ENCODE peak calls at places on chromosomes 5 and 9, in six cellular contexts. X, N, F, E, C and I are unnamed samples.

GRCh38 chr5:369151-369939 is 47.8 kb downstream of the AHRR start:
- DNase-seq in F (peak), C (no peak), N (no peak), X (peak), E (peak), I (no peak)

GRCh38 chr9:89969156-89969566 is 364.3 kb downstream of the GADD45G start:
- DNase-seq in E (no peak), N (no peak), X (no peak), C (peak), F (no peak), I (no peak)

GRCh38 chr9:20355022-20355421 is 267.3 kb downstream of the MLLT3 start:
- DNase-seq in N (no peak), F (no peak), X (no peak), C (no peak), E (no peak), I (no peak)

GRCh38 chr5:134432677-134433359 is 21.1 kb upstream of the CDKN2AIPNL start:
- DNase-seq in C (no peak), X (no peak), N (no peak), F (no peak), E (no peak), I (no peak)

GRCh38 chr5:17365326-17365725 is 132.7 kb upstream of the TAF11L2 start:
- DNase-seq in F (no peak), C (no peak), X (no peak), N (no peak), E (no peak), I (no peak)

GRCh38 chr5:151924564-151925395 is at the start of gene GLRA1:
- DNase-seq in C (peak), F (peak), X (peak), E (peak), N (peak), I (peak)

GRCh38 chr9:38125889-38126288 is 56.9 kb upstream of the SHB start:
- DNase-seq in E (no peak), C (no peak), N (no peak), F (no peak), X (no peak), I (no peak)

GRCh38 chr9:21875893-21876292 is 73.5 kb downstream of the MTAP start:
- DNase-seq in C (no peak), N (no peak), F (no peak), E (no peak), X (no peak), I (no peak)

GRCh38 chr5:95870105-95870672 is 47.7 kb upstream of the GLRX start:
- DNase-seq in E (no peak), F (no peak), X (no peak), C (peak), N (no peak), I (no peak)

GRCh38 chr5:173327084-173327947 is 898 bp downstream of the STC2 start:
- DNase-seq in E (no peak), X (no peak), F (no peak), C (no peak), N (peak), I (peak)

GRCh38 chr5:45643051-45643450 is 53.1 kb downstream of the HCN1 start:
- DNase-seq in N (no peak), E (no peak), X (no peak), F (no peak), C (no peak), I (no peak)

GRCh38 chr5:136079195-136079985 is 50.6 kb downstream of the TGFBI start:
- DNase-seq in F (no peak), C (no peak), N (peak), X (no peak), E (no peak), I (no peak)

GRCh38 chr9:110095776-110096175 is 112.2 kb downstream of the C9orf152 start:
- DNase-seq in F (no peak), E (no peak), N (no peak), X (no peak), C (no peak), I (no peak)

GRCh38 chr9:107486674-107487520 is 2.7 kb downstream of the KLF4 start:
- DNase-seq in N (no peak), F (no peak), C (no peak), X (no peak), E (no peak), I (no peak)

GRCh38 chr9:93902780-93903655 is 52.1 kb downstream of the BARX1 start:
- DNase-seq in F (peak), C (no peak), N (no peak), E (no peak), X (no peak), I (no peak)

GRCh38 chr5:101473483-101473882 is 570.4 kb upstream of the ST8SIA4 start:
- DNase-seq in X (no peak), C (no peak), N (no peak), E (no peak), F (no peak), I (no peak)

GRCh38 chr9:5851445-5851844 is 18.5 kb upstream of the ERMP1 start:
- DNase-seq in F (no peak), N (no peak), X (no peak), C (peak), E (no peak), I (peak)

GRCh38 chr5:138668451-138668850 is 84.8 kb upstream of the CTNNA1 start:
- DNase-seq in F (no peak), N (no peak), C (peak), E (no peak), X (peak), I (no peak)

GRCh38 chr9:81530407-81530810 is 158.9 kb downstream of the TLE1 start:
- DNase-seq in N (no peak), E (no peak), F (no peak), C (no peak), X (no peak), I (no peak)

GRCh38 chr5:136656811-136657210 is 291.5 kb upstream of the TRPC7 start:
- DNase-seq in C (no peak), N (no peak), F (no peak), E (no peak), X (no peak), I (no peak)

GRCh38 chr5:81006955-81007636 is 46.9 kb downstream of the RASGRF2 start:
- DNase-seq in X (peak), E (no peak), N (no peak), F (no peak), C (peak), I (no peak)

GRCh38 chr5:93427316-93427715 is 153.7 kb downstream of the NR2F1-AS1 start:
- DNase-seq in E (no peak), C (no peak), X (no peak), F (no peak), N (no peak), I (no peak)

GRCh38 chr5:17203329-17204132 is 13.9 kb upstream of the BASP1 start:
- DNase-seq in F (no peak), X (no peak), C (no peak), N (peak), E (peak), I (peak)

GRCh38 chr9:92480332-92480771 is 2.0 kb downstream of the ASPN start:
- DNase-seq in E (no peak), C (no peak), X (no peak), N (no peak), F (no peak), I (no peak)

GRCh38 chr5:78328585-78329173 is 31.7 kb upstream of the SCAMP1 start:
- DNase-seq in E (no peak), C (no peak), N (no peak), X (no peak), F (no peak), I (no peak)

GRCh38 chr9:89473762-89474469 is 24.0 kb downstream of the SEMA4D start:
- DNase-seq in E (no peak), N (no peak), X (no peak), C (no peak), F (peak), I (no peak)

GRCh38 chr9:83570359-83570758 is 32.2 kb upstream of the FRMD3 start:
- DNase-seq in F (no peak), X (no peak), C (no peak), N (no peak), E (no peak), I (peak)

GRCh38 chr9:2281031-2281802 is 266.1 kb downstream of the SMARCA2 start:
- DNase-seq in F (no peak), X (no peak), N (peak), C (no peak), E (no peak), I (peak)

GRCh38 chr5:39518516-39518915 is 93.7 kb upstream of the DAB2 start:
- DNase-seq in X (no peak), E (no peak), C (no peak), N (no peak), F (no peak), I (no peak)

GRCh38 chr9:18268381-18268780 is 205.6 kb upstream of the ADAMTSL1 start:
- DNase-seq in F (no peak), N (no peak), X (no peak), C (no peak), E (no peak), I (peak)

GRCh38 chr9:110006657-110007056 is 201.3 kb downstream of the C9orf152 start:
- DNase-seq in N (no peak), X (no peak), E (no peak), C (no peak), F (no peak), I (no peak)

GRCh38 chr5:111454198-111454606 is 58.1 kb downstream of the STARD4 start:
- DNase-seq in N (no peak), F (no peak), X (no peak), E (no peak), C (no peak), I (no peak)

GRCh38 chr5:67805666-67806348 is 409.7 kb upstream of the PIK3R1 start:
- DNase-seq in E (no peak), F (no peak), C (no peak), X (no peak), N (no peak), I (no peak)